ENCODE peak calls at places on chromosomes 13 and 19, in eight cellular contexts. W is psoas muscle; P is IMR-90; S is CD8-positive, alpha-beta T cell; L is fibroblast of mammary gland; I is fibroblast of pulmonary artery; D is cardiac fibroblast; F is LNCaP clone FGC. X is an unnamed sample.

GRCh38 chr13:80469841-80470378 is 129.0 kb upstream of the SPRY2 start:
- DNase-seq in S (no peak), F (no peak), P (peak; percentile 31), I (peak; percentile 98), W (peak; percentile 89), L (peak; percentile 99), D (peak; percentile 98), X (peak; percentile 91)

GRCh38 chr13:96925869-96926628 is 68.2 kb downstream of the OXGR1 start:
- DNase-seq in L (no peak), P (no peak), D (no peak), S (no peak), I (no peak), F (peak; percentile 88), W (no peak), X (no peak)

GRCh38 chr13:109144693-109145437 is 515.5 kb downstream of the MYO16 start:
- DNase-seq in S (no peak), W (no peak), L (peak; percentile 38), P (no peak), F (no peak), D (peak; percentile 42), I (peak; percentile 21), X (peak; percentile 41)

GRCh38 chr19:1868971-1869370 is 5.6 kb upstream of the KLF16 start:
- DNase-seq in W (no peak), I (no peak), F (no peak), D (no peak), S (no peak), L (no peak), P (no peak), X (no peak)

GRCh38 chr19:4233282-4233853 is 4.0 kb downstream of the EBI3 start:
- DNase-seq in P (peak; percentile 8), F (no peak), D (peak; percentile 41), I (peak; percentile 33), L (peak; percentile 25), W (no peak), S (peak; percentile 36), X (peak; percentile 4)

GRCh38 chr13:98174995-98175394 is 2.1 kb downstream of the RNF113B start:
- DNase-seq in F (no peak), W (no peak), S (no peak), P (peak; percentile 31), D (peak; percentile 41), I (no peak), L (no peak), X (peak; percentile 44)

GRCh38 chr13:30004204-30004603 is 153.8 kb upstream of the UBL3 start:
- DNase-seq in L (peak; percentile 61), I (no peak), S (no peak), D (peak; percentile 17), F (no peak), W (no peak), P (peak; percentile 48), X (peak; percentile 72)

GRCh38 chr13:23639672-23640275 is 69.6 kb downstream of the TNFRSF19 start:
- DNase-seq in I (no peak), P (no peak), W (no peak), F (no peak), D (no peak), L (no peak), S (no peak), X (no peak)

GRCh38 chr13:65378943-65379519 is 1851.1 kb downstream of the PCDH9 start:
- DNase-seq in F (no peak), I (peak; percentile 35), P (peak; percentile 27), D (peak; percentile 11), W (no peak), S (no peak), L (peak; percentile 5), X (peak; percentile 3)

GRCh38 chr13:21333186-21333585 is 125.9 kb downstream of the ZDHHC20 start:
- DNase-seq in D (no peak), S (no peak), I (no peak), L (no peak), P (no peak), W (no peak), F (no peak), X (no peak)

GRCh38 chr13:101919541-101920306 is 467.2 kb downstream of the ITGBL1 start:
- DNase-seq in W (no peak), I (peak; percentile 14), D (peak; percentile 30), F (no peak), L (peak; percentile 15), P (peak; percentile 10), S (no peak), X (peak; percentile 4)

DNA sequence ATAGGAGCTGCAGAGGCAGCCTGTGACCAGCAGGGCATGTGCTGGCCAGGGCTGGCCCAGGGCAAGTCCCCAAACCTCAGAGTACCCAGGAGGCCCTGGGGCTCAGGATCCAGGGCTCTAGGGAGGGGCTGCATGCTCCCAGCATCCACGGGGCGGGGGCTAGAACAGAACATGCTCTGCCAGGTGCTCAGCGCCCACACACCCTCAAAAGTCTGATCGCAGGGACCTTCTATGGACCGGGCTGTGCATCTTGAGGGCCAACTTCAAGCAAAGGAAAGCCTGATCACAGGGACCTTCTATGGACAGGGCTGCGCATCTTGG is 33.5 kb downstream of the ELL start:
- DNase-seq in D (no peak), F (no peak), L (no peak), S (no peak), P (no peak), I (no peak), W (peak; percentile 69), X (no peak)
- TF ChIP-seq CTCF in D (peak; percentile 42), F (peak; percentile 42), L (peak; percentile 10), S (no peak), P (peak; percentile 36), I (peak; percentile 28), W (peak; percentile 40), X (peak; percentile 48)

GRCh38 chr13:40208517-40208916 is 457.9 kb downstream of the FOXO1 start:
- DNase-seq in I (no peak), D (no peak), S (no peak), W (no peak), P (no peak), F (no peak), L (no peak), X (no peak)
- H3K4me3 ChIP-seq in I (no peak overlapping the region), D (no peak overlapping the region), S (no peak overlapping the region), W (no peak overlapping the region), P (no peak overlapping the region), F (no peak overlapping the region), L (no peak overlapping the region), X (no peak overlapping the region)

DNA sequence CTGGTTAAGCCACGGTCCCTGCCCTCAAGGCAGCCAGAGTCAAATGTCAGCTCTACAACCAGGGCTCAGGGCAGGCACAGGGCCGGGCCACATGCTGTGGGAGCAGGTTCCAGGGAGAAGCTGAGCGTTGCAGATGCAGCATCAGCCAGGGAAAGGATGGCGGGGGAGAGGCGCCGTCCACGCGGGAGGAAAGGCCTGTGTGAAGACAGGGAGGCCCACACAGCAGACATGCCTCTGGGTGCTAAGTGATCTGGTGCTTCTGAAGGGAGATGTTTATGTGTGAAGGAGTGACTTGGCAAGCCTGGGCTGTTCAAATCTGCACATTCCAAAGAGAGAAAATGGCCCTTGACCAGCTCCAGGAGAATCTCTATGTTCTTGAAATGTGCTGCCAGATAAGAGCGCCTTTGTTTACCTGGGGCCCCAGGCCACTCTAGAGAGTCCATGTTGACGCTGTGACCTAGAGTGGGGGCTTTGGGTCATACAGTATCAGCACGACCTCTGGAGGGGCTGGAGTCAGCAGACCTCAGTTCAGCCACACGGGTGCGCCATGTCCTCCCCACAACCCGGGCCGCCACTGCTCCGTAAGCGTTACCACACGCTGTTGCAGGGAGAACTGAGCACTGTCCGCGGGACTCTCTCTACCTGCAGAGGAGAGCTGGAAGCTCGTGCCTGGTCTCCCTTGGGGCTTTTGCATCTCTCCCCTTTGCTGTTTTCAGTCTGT is 15.9 kb upstream of the ATF5 start:
- DNase-seq in I (no peak), P (peak; percentile 44), S (no peak), D (no peak), W (no peak), L (no peak), F (no peak), X (no peak)
- TF ChIP-seq CTCF in I (no peak), P (no peak), S (no peak), D (no peak), W (no peak), L (no peak), F (no peak), X (no peak)

GRCh38 chr19:39679791-39680168 is 24.1 kb downstream of the LGALS16 start:
- DNase-seq in I (no peak), W (no peak), D (no peak), F (no peak), P (no peak), L (no peak), S (no peak), X (no peak)
- H3K4me3 ChIP-seq in I (no peak overlapping the region), W (peak overlapping the region; percentile 69), D (no peak overlapping the region), F (no peak overlapping the region), P (no peak overlapping the region), L (no peak overlapping the region), S (no peak overlapping the region), X (no peak overlapping the region)

GRCh38 chr13:99989376-99990044 is 7.9 kb downstream of the ZIC2 start:
- DNase-seq in P (no peak), S (no peak), D (no peak), W (no peak), I (no peak), F (no peak), L (no peak), X (no peak)

GRCh38 chr13:99991806-99992242 is 10.2 kb downstream of the ZIC2 start:
- DNase-seq in P (no peak), F (no peak), L (no peak), D (no peak), I (no peak), S (no peak), W (no peak), X (no peak)

GRCh38 chr13:99992376-99992775 is 10.8 kb downstream of the ZIC2 start:
- DNase-seq in D (no peak), F (no peak), P (no peak), I (no peak), W (no peak), L (no peak), S (no peak), X (no peak)

GRCh38 chr13:99990045-99990977 is 8.7 kb downstream of the ZIC2 start:
- DNase-seq in P (no peak), D (no peak), F (no peak), W (no peak), I (no peak), L (no peak), S (no peak), X (no peak)

GRCh38 chr13:99991013-99991805 is 9.6 kb downstream of the ZIC2 start:
- DNase-seq in S (no peak), F (no peak), I (no peak), D (no peak), L (no peak), W (no peak), P (no peak), X (no peak)
- TF ChIP-seq CTCF in S (no peak), F (no peak), I (no peak), D (no peak), L (no peak), W (no peak), P (no peak), X (no peak)

DNA sequence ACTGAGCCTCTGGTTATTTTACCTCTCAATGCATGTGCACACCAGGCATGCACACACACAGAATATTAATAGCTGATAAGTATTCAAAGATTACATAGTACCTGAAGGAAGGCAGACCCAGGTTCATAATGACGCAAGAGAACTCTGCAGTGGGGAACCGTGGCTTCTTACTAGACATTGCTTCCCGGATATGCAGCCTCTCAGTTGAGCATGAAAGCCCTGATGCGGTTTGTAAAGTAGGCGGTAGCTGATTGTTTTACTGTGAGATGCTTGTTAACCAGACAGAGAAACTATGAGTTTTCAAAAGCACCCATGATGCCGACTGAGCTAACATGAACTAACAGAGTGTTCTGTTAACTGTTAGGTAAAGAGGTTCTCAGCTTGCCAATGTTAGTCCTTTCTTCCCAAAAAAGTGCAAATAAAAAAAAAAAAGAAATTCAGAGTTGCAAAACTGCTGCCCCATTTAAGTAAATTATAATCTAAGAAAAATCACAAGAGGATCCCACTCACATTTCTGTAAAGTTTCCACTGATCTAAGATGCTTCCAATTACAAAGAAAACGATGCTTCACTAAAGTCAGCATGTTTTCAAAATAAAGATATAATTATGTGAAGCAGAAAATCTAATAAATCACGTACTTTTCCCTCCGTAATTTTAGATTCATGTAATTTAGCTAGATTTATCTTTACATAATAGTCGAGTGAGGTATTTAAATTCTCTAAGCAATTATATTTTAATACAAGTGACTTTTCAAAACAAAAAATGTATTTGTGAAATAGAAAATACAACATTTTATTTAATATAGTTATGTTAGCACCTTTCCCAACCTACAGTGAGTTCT is 2.2 kb downstream of the FLT1 start:
- DNase-seq in P (no peak), L (no peak), F (no peak), D (no peak), W (no peak), S (no peak), I (no peak), X (no peak)
- H3K4me3 ChIP-seq in P (no peak overlapping the region), L (no peak overlapping the region), F (no peak overlapping the region), D (no peak overlapping the region), W (peak overlapping the region; percentile 72), S (no peak overlapping the region), I (peak overlapping the region; percentile 66), X (no peak overlapping the region)